ENCODE peak calls at places on chromosomes 2 and 18, in seven cellular contexts. S, U, W, I, A, G and O are unnamed samples. For H3K4me1, the result is how much of the 10 kb centered on the place peaks cover.

GRCh38 chr2:222745836-222746559 is 74.5 kb downstream of the MOGAT1 start:
- DNase-seq in S (no peak), U (no peak), W (no peak), I (no peak), A (no peak), G (no peak), O (no peak)

GRCh38 chr18:9016819-9017169 is 85.7 kb upstream of the NDUFV2 start:
- DNase-seq in S (no peak), U (no peak), W (no peak), I (no peak), A (no peak), G (no peak), O (no peak)

GRCh38 chr2:97863829-97864228 is 131.9 kb downstream of the TMEM131 start:
- DNase-seq in S (no peak), U (no peak), W (no peak), I (no peak), A (no peak), G (no peak), O (no peak)

GRCh38 chr2:200736646-200737274 is 75.0 kb upstream of the BZW1 start:
- DNase-seq in S (no peak), U (no peak), W (no peak), I (no peak), A (no peak), G (no peak), O (no peak)

GRCh38 chr2:225041871-225042799 is at the start of gene DOCK10:
- DNase-seq in S (peak), U (peak), W (no peak), I (no peak), A (peak), G (peak), O (peak)

GRCh38 chr2:84894131-84894586 is 11.3 kb upstream of the TMSB10 start:
- DNase-seq in S (no peak), U (no peak), W (peak), I (no peak), A (no peak), G (no peak), O (no peak)

GRCh38 chr2:224865016-224865415 is 148.9 kb upstream of the CCDC195 start:
- DNase-seq in S (no peak), U (no peak), W (no peak), I (no peak), A (no peak), G (no peak), O (no peak)

GRCh38 chr18:23380001-23380550 is 73.0 kb upstream of the RIOK3 start:
- DNase-seq in S (no peak), U (no peak), W (peak), I (no peak), A (peak), G (no peak), O (no peak)

GRCh38 chr2:224983719-224984388 is 58.4 kb downstream of the DOCK10 start:
- DNase-seq in S (no peak), U (no peak), W (no peak), I (no peak), A (no peak), G (no peak), O (no peak)

GRCh38 chr18:48031011-48031480 is 100.6 kb upstream of the SMAD2 start:
- DNase-seq in S (peak), U (no peak), W (peak), I (no peak), A (peak), G (no peak), O (no peak)

GRCh38 chr2:96325884-96326255 is 753 bp downstream of the ITPRIPL1 start:
- DNase-seq in S (no peak), U (peak), W (no peak), I (no peak), A (no peak), G (peak), O (no peak)

GRCh38 chr2:222424281-222424728 is at the start of gene SGPP2:
- DNase-seq in S (no peak), U (no peak), W (peak), I (no peak), A (no peak), G (no peak), O (no peak)

GRCh38 chr18:48003426-48004349 is 73.2 kb upstream of the SMAD2 start:
- DNase-seq in S (no peak), U (no peak), W (peak), I (no peak), A (peak), G (no peak), O (no peak)

GRCh38 chr2:198456418-198456817 is 652.0 kb downstream of the PLCL1 start:
- DNase-seq in S (no peak), U (no peak), W (no peak), I (no peak), A (no peak), G (no peak), O (no peak)

GRCh38 chr2:127572841-127573240 is 37.4 kb downstream of the MYO7B start:
- DNase-seq in S (no peak), U (no peak), W (peak), I (no peak), A (no peak), G (no peak), O (no peak)

GRCh38 chr18:55265916-55266488 is 306.7 kb upstream of the CCDC68 start:
- DNase-seq in S (no peak), U (no peak), W (no peak), I (no peak), A (no peak), G (no peak), O (no peak)

GRCh38 chr2:71486881-71487640 is 33.7 kb downstream of the DYSF start:
- DNase-seq in S (no peak), U (no peak), W (peak), I (peak), A (no peak), G (no peak), O (no peak)

GRCh38 chr2:212797484-212798205 is 259.0 kb upstream of the ERBB4 start:
- DNase-seq in S (no peak), U (no peak), W (no peak), I (no peak), A (no peak), G (no peak), O (no peak)

GRCh38 chr2:28552045-28552823 is 56.4 kb downstream of the PLB1 start:
- DNase-seq in S (no peak), U (no peak), W (peak), I (no peak), A (no peak), G (no peak), O (no peak)

GRCh38 chr2:45869165-45869501 is 217.7 kb downstream of the PRKCE start:
- DNase-seq in S (no peak), U (no peak), W (no peak), I (no peak), A (no peak), G (no peak), O (no peak)
- H3K4me1 ChIP-seq in S (under half), U (under half), W (under half), I (under half), A (under half), G (under half), O (under half)

GRCh38 chr2:193518061-193518817 is 1323.5 kb upstream of the TMEFF2 start:
- DNase-seq in S (no peak), U (no peak), W (peak), I (no peak), A (peak), G (no peak), O (no peak)

GRCh38 chr2:193523662-193524061 is 1328.9 kb upstream of the TMEFF2 start:
- DNase-seq in S (no peak), U (no peak), W (no peak), I (no peak), A (no peak), G (no peak), O (no peak)

GRCh38 chr2:193517615-193518014 is 1322.9 kb upstream of the TMEFF2 start:
- DNase-seq in S (no peak), U (no peak), W (no peak), I (no peak), A (no peak), G (no peak), O (no peak)

GRCh38 chr2:193521523-193521922 is 1326.8 kb upstream of the TMEFF2 start:
- DNase-seq in S (no peak), U (no peak), W (no peak), I (no peak), A (no peak), G (no peak), O (no peak)

GRCh38 chr2:193520709-193521458 is 1326.2 kb upstream of the TMEFF2 start:
- DNase-seq in S (no peak), U (no peak), W (no peak), I (no peak), A (no peak), G (no peak), O (no peak)
- H3K4me1 ChIP-seq in S (under half), U (under half), W (under half), I (under half), A (under half), G (under half), O (under half)

GRCh38 chr2:136108461-136108860 is 9.5 kb downstream of the CXCR4 start:
- DNase-seq in S (no peak), U (no peak), W (no peak), I (no peak), A (no peak), G (no peak), O (no peak)
- H3K4me1 ChIP-seq in S (under half), U (under half), W (under half), I (under half), A (under half), G (under half), O (under half)

DNA sequence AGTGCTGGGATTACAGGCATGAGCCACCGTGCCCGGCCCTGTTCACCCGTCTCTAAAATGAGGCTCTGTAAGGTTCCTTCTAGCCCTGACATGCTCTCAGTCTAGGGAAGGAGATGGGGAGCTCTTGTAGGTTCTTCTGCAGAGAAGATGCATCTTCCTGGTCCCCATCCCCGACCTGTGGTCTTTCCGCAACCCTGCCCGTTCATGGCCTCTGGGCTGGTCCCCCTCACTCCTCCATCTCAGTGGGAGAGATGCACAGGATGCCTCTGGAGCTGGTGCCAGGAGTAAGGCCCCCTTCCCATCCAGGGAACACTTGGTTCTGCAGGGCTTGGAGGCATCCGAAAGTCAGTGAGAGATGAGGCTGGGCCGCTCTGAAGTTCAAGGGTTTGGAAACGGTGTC is 212.7 kb downstream of the KLHL29 start:
- DNase-seq in S (no peak), U (no peak), W (no peak), I (no peak), A (no peak), G (no peak), O (no peak)
- H3K4me1 ChIP-seq in S (under half), U (under half), W (under half), I (half or more), A (under half), G (under half), O (under half)

GRCh38 chr18:77103991-77104521 is 28.5 kb downstream of the MBP start:
- DNase-seq in S (peak), U (no peak), W (no peak), I (no peak), A (no peak), G (no peak), O (no peak)
- H3K4me1 ChIP-seq in S (under half), U (half or more), W (half or more), I (half or more), A (half or more), G (half or more), O (half or more)